ENCODE peak calls at places on chromosomes 3 and 15, in five cellular contexts. O is cardiac muscle cell, U is fibroblast of mammary gland, D is IMR-90, A is cardiac fibroblast. Q is an unnamed sample.

GRCh38 chr3:69092030-69092513 is 7.3 kb downstream of the ARL6IP5 start:
- DNase-seq in O (no peak), U (no peak), D (no peak), A (no peak), Q (peak)

GRCh38 chr15:74200394-74200793 is 2.2 kb downstream of the STRA6 start:
- DNase-seq in O (no peak), U (peak), D (peak), A (peak), Q (peak)

GRCh38 chr3:188955919-188956318 is 215.9 kb upstream of the TPRG1 start:
- DNase-seq in O (no peak), U (peak), D (peak), A (no peak), Q (peak)

GRCh38 chr15:77504310-77504709 is 83.6 kb downstream of the HMG20A start:
- DNase-seq in O (no peak), U (no peak), D (no peak), A (no peak), Q (no peak)

GRCh38 chr15:34855397-34855796 is 60.0 kb upstream of the ACTC1 start:
- DNase-seq in O (no peak), U (peak), D (peak), A (peak), Q (peak)

GRCh38 chr3:59704292-59704691 is 654.5 kb upstream of the CFAP20DC start:
- DNase-seq in O (no peak), U (no peak), D (peak), A (no peak), Q (no peak)

GRCh38 chr15:33795076-33795475 is 173.2 kb upstream of the CHRM5 start:
- DNase-seq in O (no peak), U (no peak), D (no peak), A (no peak), Q (peak)

GRCh38 chr3:14802332-14802731 is 16.4 kb upstream of the FGD5 start:
- DNase-seq in O (no peak), U (no peak), D (no peak), A (no peak), Q (no peak)

GRCh38 chr15:41423979-41424659 is 7.2 kb downstream of the RTF1 start:
- DNase-seq in O (no peak), U (no peak), D (no peak), A (no peak), Q (no peak)

GRCh38 chr3:134667956-134668355 is 17.1 kb upstream of the KY start:
- DNase-seq in O (no peak), U (no peak), D (no peak), A (no peak), Q (no peak)

GRCh38 chr15:96347181-96348111 is 16.9 kb downstream of the NR2F2 start:
- DNase-seq in O (no peak), U (peak), D (no peak), A (peak), Q (peak)

GRCh38 chr15:74906193-74906449 is 530 bp downstream of the FAM219B start:
- DNase-seq in O (peak), U (no peak), D (no peak), A (peak), Q (no peak)

GRCh38 chr15:66038387-66039116 is 169.3 kb downstream of the RAB11A start:
- DNase-seq in O (peak), U (no peak), D (no peak), A (no peak), Q (no peak)

GRCh38 chr3:183824761-183825379 is 507 bp downstream of the MAP6D1 start:
- DNase-seq in O (peak), U (no peak), D (no peak), A (no peak), Q (no peak)

GRCh38 chr3:134859341-134859740 is 64.3 kb downstream of the EPHB1 start:
- DNase-seq in O (no peak), U (no peak), D (no peak), A (no peak), Q (no peak)

GRCh38 chr15:39433351-39433750 is 147.5 kb upstream of the THBS1 start:
- DNase-seq in O (no peak), U (no peak), D (no peak), A (no peak), Q (no peak)

GRCh38 chr15:57079907-57080750 is 161.7 kb downstream of the TCF12 start:
- DNase-seq in O (no peak), U (no peak), D (no peak), A (no peak), Q (peak)
- TF ChIP-seq CTCF in O (peak), U (peak), D (no peak), A (peak), Q (peak)

DNA sequence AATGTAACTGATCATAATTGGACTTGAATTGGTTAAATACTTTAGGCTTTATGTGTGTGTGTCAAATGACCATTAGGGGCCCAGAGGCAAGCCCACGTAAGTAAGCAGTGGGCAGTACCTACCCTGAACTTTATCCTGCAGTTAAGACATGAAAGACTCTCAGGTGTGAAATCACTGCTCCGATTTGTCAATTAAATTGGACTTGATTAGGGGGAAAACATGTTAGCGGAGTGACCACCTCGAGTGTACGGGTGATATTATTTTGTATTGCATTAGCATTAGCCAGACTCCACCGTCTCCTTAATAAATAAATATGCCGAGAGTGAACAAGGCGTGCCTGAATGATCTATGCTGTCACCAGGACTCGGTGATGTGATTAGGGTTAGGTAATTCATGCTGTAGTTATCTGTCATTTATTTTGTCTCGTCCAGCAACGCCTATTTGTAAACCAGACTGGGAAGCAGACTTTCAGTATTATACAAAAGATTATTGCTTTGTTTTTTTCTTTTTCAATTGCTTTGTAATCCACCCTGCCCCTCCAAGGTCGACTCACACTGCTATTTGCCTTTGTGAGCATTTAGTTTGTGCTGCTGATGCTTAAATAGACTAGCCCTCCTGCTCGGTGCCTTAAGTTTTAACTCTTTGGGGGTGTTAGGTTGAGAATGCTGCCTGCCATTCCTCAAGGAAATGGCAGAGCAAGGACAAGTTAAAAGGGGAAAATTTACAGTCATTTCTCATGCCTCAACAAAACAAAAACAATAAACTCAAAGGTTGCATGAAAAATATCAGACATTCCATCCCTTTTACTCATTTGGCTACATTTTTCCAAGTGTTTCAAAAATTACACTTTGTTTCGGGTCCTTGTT is 1.8 kb downstream of the RBMS3 start:
- DNase-seq in O (peak), U (peak), D (peak), A (peak), Q (peak)
- H3K4me3 ChIP-seq in O (peak), U (peak), D (peak), A (peak), Q (peak)

GRCh38 chr15:69592954-69593353 is 140.3 kb downstream of the RPLP1 start:
- DNase-seq in O (no peak), U (no peak), D (no peak), A (no peak), Q (no peak)
- TF ChIP-seq CTCF in O (peak), U (no peak), D (no peak), A (no peak), Q (peak)

DNA sequence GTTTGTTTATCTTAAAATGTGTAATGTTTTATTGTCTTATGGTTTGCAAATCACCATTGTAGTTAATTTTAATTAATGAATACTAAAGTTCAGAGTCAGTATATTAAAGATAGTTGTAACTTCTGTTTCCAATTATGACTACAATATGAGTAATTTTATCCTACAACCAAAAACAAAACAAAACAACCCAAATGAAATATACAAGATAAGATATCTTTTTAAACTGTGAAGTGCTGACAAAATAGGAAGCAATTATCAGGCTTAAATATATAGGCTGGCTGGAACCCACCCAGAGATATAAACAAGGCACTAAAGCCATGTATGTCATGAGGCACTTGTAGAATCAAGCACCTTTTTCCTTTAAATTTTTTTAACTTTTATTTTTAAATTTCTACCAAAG is 108.6 kb upstream of the LRRFIP2 start:
- DNase-seq in O (no peak), U (peak), D (peak), A (no peak), Q (no peak)
- H3K4me3 ChIP-seq in O (no peak), U (no peak), D (no peak), A (no peak), Q (no peak)

GRCh38 chr3:11850003-11850402 is 3.3 kb upstream of the TAMM41 start:
- DNase-seq in O (no peak), U (no peak), D (no peak), A (no peak), Q (no peak)
- TF ChIP-seq CTCF in O (no peak), U (no peak), D (no peak), A (no peak), Q (no peak)

DNA sequence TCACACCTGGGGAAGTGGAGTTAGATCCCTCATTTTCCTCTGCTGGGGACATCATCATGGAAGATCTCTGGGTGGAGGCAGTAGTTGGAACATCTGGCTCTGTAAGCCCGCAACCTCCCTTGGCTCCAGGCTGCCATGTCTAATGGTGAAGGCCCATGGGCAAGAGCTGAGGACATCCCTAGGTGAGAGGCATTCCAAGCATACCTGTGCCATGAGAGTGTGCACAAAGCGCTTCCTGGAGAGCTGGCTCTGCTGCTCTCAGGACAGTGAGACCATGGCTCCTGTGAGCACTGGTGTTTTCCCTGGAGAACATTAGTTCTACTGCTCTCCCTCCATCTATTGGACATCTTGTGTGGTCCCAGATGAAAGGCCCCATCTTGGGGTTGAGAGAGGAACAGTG is 7.7 kb downstream of the MAPKAPK3 start:
- DNase-seq in O (no peak), U (no peak), D (no peak), A (no peak), Q (peak)
- H3K4me3 ChIP-seq in O (no peak), U (no peak), D (no peak), A (no peak), Q (no peak)

GRCh38 chr15:68900032-68900431 is 30.3 kb upstream of the SPESP1 start:
- DNase-seq in O (no peak), U (no peak), D (no peak), A (no peak), Q (no peak)

GRCh38 chr15:68894208-68894607 is 36.1 kb upstream of the SPESP1 start:
- DNase-seq in O (no peak), U (no peak), D (no peak), A (no peak), Q (no peak)

DNA sequence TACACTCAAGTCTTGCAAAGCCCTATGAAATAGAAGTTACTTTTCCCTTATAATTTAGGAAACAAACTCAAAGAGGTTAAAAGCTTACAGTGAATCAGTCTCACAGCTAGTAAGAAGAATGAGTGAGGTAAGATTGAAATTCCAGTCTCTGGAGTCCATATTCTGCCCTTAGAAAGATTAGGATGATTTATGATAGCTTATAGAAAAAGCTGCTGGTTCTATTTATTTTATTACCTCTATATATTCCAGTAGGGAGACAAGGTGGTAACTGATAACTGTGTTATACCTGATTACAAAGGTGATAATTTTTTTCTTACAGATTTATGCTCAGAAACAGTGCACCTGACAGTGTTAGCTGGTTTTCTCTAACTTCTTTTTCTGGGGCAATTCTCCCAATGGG is 34.1 kb upstream of the SPESP1 start:
- DNase-seq in O (no peak), U (no peak), D (no peak), A (no peak), Q (no peak)
- TF ChIP-seq CTCF in O (no peak), U (no peak), D (no peak), A (no peak), Q (no peak)

DNA sequence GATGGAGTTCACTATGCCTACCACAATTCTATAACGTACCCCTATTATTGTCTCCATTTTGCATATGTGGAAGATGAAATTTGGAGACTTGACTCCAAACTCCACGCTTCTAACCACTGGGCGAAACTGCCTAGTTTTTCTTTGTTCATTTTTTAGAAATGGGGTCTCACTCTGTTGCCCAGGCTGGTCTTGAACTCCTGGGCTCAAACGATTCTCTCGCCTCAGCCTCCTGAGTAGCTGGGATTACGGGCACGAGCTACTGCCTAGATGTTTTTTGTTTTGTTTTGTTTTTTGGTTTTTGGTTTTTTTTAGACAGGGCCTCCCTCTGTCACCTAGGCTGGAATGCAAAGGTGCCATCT is 584 bp upstream of the RPL32 start:
- DNase-seq in O (no peak), U (no peak), D (no peak), A (no peak), Q (no peak)
- H3K4me3 ChIP-seq in O (peak), U (peak), D (peak), A (no peak), Q (no peak)

DNA sequence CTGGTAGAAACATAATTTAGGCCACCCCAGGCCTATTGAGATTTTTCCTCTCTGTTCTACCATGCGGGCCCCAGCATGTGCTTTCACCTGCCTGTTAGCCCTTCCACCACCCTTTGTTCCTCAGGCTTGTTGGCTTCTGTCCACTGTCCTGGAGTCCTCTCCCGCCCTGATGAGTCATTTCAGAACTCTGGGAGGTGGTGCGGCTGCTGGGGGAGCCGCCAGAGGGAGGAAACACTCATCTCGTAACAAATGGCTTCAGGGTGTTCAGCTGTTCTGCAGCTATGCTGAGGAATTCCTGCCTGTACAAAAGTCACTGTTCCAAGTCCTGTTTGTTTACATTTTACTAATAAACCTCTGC is 36.3 kb downstream of the LRTM1 start:
- DNase-seq in O (peak), U (peak), D (peak), A (peak), Q (peak)
- TF ChIP-seq CTCF in O (peak), U (peak), D (peak), A (peak), Q (peak)